ENCODE peak calls at places on chromosomes 2 and 18, in eight cellular contexts. C, U, A, Q, V, W, N and I are unnamed samples.
A peak's percentile ranks its signal among the peaks of the same experiment; 100 is the strongest.

GRCh38 chr2:199602896-199603482 is 145.2 kb upstream of the SATB2 start:
- DNase-seq in C (no peak), U (no peak), A (no peak), Q (no peak), V (no peak), W (no peak), N (no peak), I (no peak)

GRCh38 chr2:200814276-200814815 is 2.6 kb downstream of the BZW1 start:
- DNase-seq in C (no peak), U (no peak), A (no peak), Q (peak; percentile 37), V (no peak), W (no peak), N (no peak), I (no peak)

GRCh38 chr2:2757764-2758163 is 426.7 kb upstream of the MYT1L start:
- DNase-seq in C (no peak), U (no peak), A (no peak), Q (no peak), V (no peak), W (no peak), N (no peak), I (no peak)

GRCh38 chr18:61582205-61582710 is 249.0 kb downstream of the CDH20 start:
- DNase-seq in C (peak; percentile 45), U (no peak), A (no peak), Q (no peak), V (no peak), W (no peak), N (no peak), I (no peak)

GRCh38 chr18:79395761-79396404 is at the start of gene NFATC1:
- DNase-seq in C (peak; percentile 86), U (peak; percentile 76), A (peak; percentile 36), Q (peak; percentile 92), V (peak; percentile 66), W (peak; percentile 62), N (no peak), I (peak; percentile 48)

GRCh38 chr2:224311226-224311625 is 90.7 kb downstream of the FAM124B start:
- DNase-seq in C (no peak), U (peak; percentile 50), A (no peak), Q (no peak), V (peak; percentile 42), W (no peak), N (no peak), I (no peak)

GRCh38 chr2:207423886-207424285 is 105.9 kb upstream of the CREB1 start:
- DNase-seq in C (no peak), U (peak; percentile 93), A (peak; percentile 83), Q (peak; percentile 59), V (peak; percentile 89), W (no peak), N (no peak), I (no peak)

GRCh38 chr2:64598226-64598625 is 55.5 kb downstream of the SERTAD2 start:
- DNase-seq in C (no peak), U (no peak), A (no peak), Q (no peak), V (no peak), W (no peak), N (no peak), I (no peak)

GRCh38 chr2:110748489-110748867 is 16.1 kb downstream of the ACOXL start:
- DNase-seq in C (no peak), U (no peak), A (peak; percentile 73), Q (peak; percentile 79), V (no peak), W (no peak), N (no peak), I (no peak)

GRCh38 chr2:49973917-49974368 is 819.6 kb upstream of the FSHR start:
- DNase-seq in C (peak; percentile 64), U (peak; percentile 71), A (peak; percentile 2), Q (peak; percentile 69), V (peak; percentile 58), W (peak; percentile 36), N (peak; percentile 55), I (no peak)

GRCh38 chr18:47968006-47968676 is 37.7 kb upstream of the SMAD2 start:
- DNase-seq in C (no peak), U (no peak), A (no peak), Q (no peak), V (no peak), W (peak; percentile 25), N (no peak), I (no peak)

GRCh38 chr2:26574900-26575560 is 66.1 kb downstream of the CIB4 start:
- DNase-seq in C (no peak), U (no peak), A (no peak), Q (no peak), V (no peak), W (no peak), N (no peak), I (no peak)